ENCODE peak calls at places on chromosome 21, in ten cellular contexts. One of them, this sample, is unnamed.

GRCh38 chr21:29481641-29482040 is 182.9 kb downstream of the BACH1 start:
- DNase-seq in GM06990: no peak
- DNase-seq in HepG2: no peak
- DNase-seq in RWPE2: no peak
- DNase-seq in breast epithelium: no peak
- DNase-seq in CD8-positive, alpha-beta T cell: no peak
- DNase-seq in transverse colon: no peak
- DNase-seq in sigmoid colon: no peak
- DNase-seq in fibroblast of lung: peak; percentile 74
- DNase-seq in adrenal gland: no peak
- DNase-seq in this sample: peak; percentile 31

GRCh38 chr21:14739590-14739989 is 193.5 kb upstream of the SAMSN1 start:
- DNase-seq in breast epithelium: no peak
- DNase-seq in HepG2: no peak
- DNase-seq in fibroblast of lung: no peak
- DNase-seq in RWPE2: no peak
- DNase-seq in sigmoid colon: no peak
- DNase-seq in GM06990: no peak
- DNase-seq in adrenal gland: no peak
- DNase-seq in transverse colon: no peak
- DNase-seq in CD8-positive, alpha-beta T cell: no peak
- DNase-seq in this sample: no peak

GRCh38 chr21:33196956-33197374 is 32.8 kb upstream of the IFNAR2 start:
- DNase-seq in transverse colon: peak; percentile 63
- DNase-seq in RWPE2: no peak
- DNase-seq in CD8-positive, alpha-beta T cell: peak; percentile 55
- DNase-seq in adrenal gland: peak; percentile 81
- DNase-seq in sigmoid colon: peak; percentile 78
- DNase-seq in breast epithelium: no peak
- DNase-seq in HepG2: peak; percentile 60
- DNase-seq in GM06990: no peak
- DNase-seq in fibroblast of lung: peak; percentile 55
- DNase-seq in this sample: peak; percentile 77

GRCh38 chr21:33478858-33479678 is 706 bp downstream of the TMEM50B start:
- DNase-seq in fibroblast of lung: peak; percentile 27
- DNase-seq in HepG2: peak; percentile 10
- DNase-seq in GM06990: peak; percentile 46
- DNase-seq in RWPE2: no peak
- DNase-seq in sigmoid colon: no peak
- DNase-seq in adrenal gland: peak; percentile 55
- DNase-seq in transverse colon: peak; percentile 41
- DNase-seq in CD8-positive, alpha-beta T cell: peak; percentile 25
- DNase-seq in breast epithelium: no peak
- DNase-seq in this sample: peak; percentile 34

GRCh38 chr21:35428927-35429326 is 379.8 kb upstream of the RUNX1 start:
- DNase-seq in transverse colon: no peak
- DNase-seq in breast epithelium: no peak
- DNase-seq in adrenal gland: no peak
- DNase-seq in sigmoid colon: no peak
- DNase-seq in CD8-positive, alpha-beta T cell: no peak
- DNase-seq in GM06990: no peak
- DNase-seq in HepG2: no peak
- DNase-seq in RWPE2: no peak
- DNase-seq in fibroblast of lung: no peak
- DNase-seq in this sample: no peak

GRCh38 chr21:33687634-33688033 is 45.3 kb downstream of the ITSN1 start:
- DNase-seq in transverse colon: no peak
- DNase-seq in adrenal gland: no peak
- DNase-seq in GM06990: no peak
- DNase-seq in HepG2: peak; percentile 81
- DNase-seq in CD8-positive, alpha-beta T cell: no peak
- DNase-seq in RWPE2: no peak
- DNase-seq in breast epithelium: no peak
- DNase-seq in sigmoid colon: no peak
- DNase-seq in fibroblast of lung: no peak
- DNase-seq in this sample: no peak

GRCh38 chr21:36461277-36461917 is 18.5 kb downstream of the CLDN14 start:
- DNase-seq in fibroblast of lung: no peak
- DNase-seq in breast epithelium: no peak
- DNase-seq in CD8-positive, alpha-beta T cell: no peak
- DNase-seq in sigmoid colon: no peak
- DNase-seq in adrenal gland: no peak
- DNase-seq in HepG2: no peak
- DNase-seq in transverse colon: no peak
- DNase-seq in RWPE2: no peak
- DNase-seq in GM06990: no peak
- DNase-seq in this sample: no peak

GRCh38 chr21:16241500-16241963 is 511.8 kb downstream of the USP25 start:
- DNase-seq in sigmoid colon: no peak
- DNase-seq in RWPE2: no peak
- DNase-seq in breast epithelium: no peak
- DNase-seq in fibroblast of lung: no peak
- DNase-seq in transverse colon: no peak
- DNase-seq in HepG2: no peak
- DNase-seq in adrenal gland: no peak
- DNase-seq in CD8-positive, alpha-beta T cell: no peak
- DNase-seq in GM06990: no peak
- DNase-seq in this sample: no peak

GRCh38 chr21:37231247-37231645 is 35.9 kb downstream of the VPS26C start:
- DNase-seq in sigmoid colon: no peak
- DNase-seq in breast epithelium: no peak
- DNase-seq in GM06990: no peak
- DNase-seq in CD8-positive, alpha-beta T cell: no peak
- DNase-seq in transverse colon: no peak
- DNase-seq in fibroblast of lung: no peak
- DNase-seq in RWPE2: no peak
- DNase-seq in adrenal gland: no peak
- DNase-seq in HepG2: no peak
- DNase-seq in this sample: no peak

GRCh38 chr21:14583629-14584251 is 37.6 kb upstream of the SAMSN1 start:
- DNase-seq in fibroblast of lung: no peak
- DNase-seq in transverse colon: no peak
- DNase-seq in HepG2: no peak
- DNase-seq in breast epithelium: no peak
- DNase-seq in sigmoid colon: no peak
- DNase-seq in CD8-positive, alpha-beta T cell: no peak
- DNase-seq in RWPE2: no peak
- DNase-seq in GM06990: no peak
- DNase-seq in adrenal gland: no peak
- DNase-seq in this sample: no peak

GRCh38 chr21:45996311-45997204 is 15.0 kb downstream of the COL6A1 start:
- DNase-seq in fibroblast of lung: no peak
- DNase-seq in breast epithelium: peak; percentile 46
- DNase-seq in RWPE2: no peak
- DNase-seq in HepG2: no peak
- DNase-seq in transverse colon: no peak
- DNase-seq in CD8-positive, alpha-beta T cell: no peak
- DNase-seq in GM06990: no peak
- DNase-seq in sigmoid colon: peak; percentile 66
- DNase-seq in adrenal gland: peak; percentile 15
- DNase-seq in this sample: no peak

GRCh38 chr21:26597981-26598380 is 24.9 kb upstream of the CYYR1 start:
- DNase-seq in RWPE2: no peak
- DNase-seq in CD8-positive, alpha-beta T cell: no peak
- DNase-seq in fibroblast of lung: no peak
- DNase-seq in transverse colon: no peak
- DNase-seq in sigmoid colon: no peak
- DNase-seq in breast epithelium: no peak
- DNase-seq in HepG2: no peak
- DNase-seq in adrenal gland: no peak
- DNase-seq in GM06990: no peak
- DNase-seq in this sample: no peak

GRCh38 chr21:26637346-26637745 is 64.3 kb upstream of the CYYR1 start:
- DNase-seq in GM06990: no peak
- DNase-seq in breast epithelium: no peak
- DNase-seq in CD8-positive, alpha-beta T cell: no peak
- DNase-seq in adrenal gland: no peak
- DNase-seq in HepG2: no peak
- DNase-seq in RWPE2: no peak
- DNase-seq in transverse colon: no peak
- DNase-seq in fibroblast of lung: no peak
- DNase-seq in sigmoid colon: no peak
- DNase-seq in this sample: no peak

GRCh38 chr21:42171091-42172053 is 47.6 kb upstream of the ABCG1 start:
- DNase-seq in CD8-positive, alpha-beta T cell: no peak
- DNase-seq in breast epithelium: peak; percentile 52
- DNase-seq in transverse colon: peak; percentile 91
- DNase-seq in sigmoid colon: no peak
- DNase-seq in RWPE2: peak; percentile 86
- DNase-seq in GM06990: no peak
- DNase-seq in adrenal gland: peak; percentile 43
- DNase-seq in fibroblast of lung: no peak
- DNase-seq in HepG2: no peak
- DNase-seq in this sample: peak; percentile 37
- H3K4me3 ChIP-seq in CD8-positive, alpha-beta T cell: no peak overlapping the region
- H3K4me3 ChIP-seq in breast epithelium: no peak overlapping the region
- H3K4me3 ChIP-seq in transverse colon: no peak overlapping the region
- H3K4me3 ChIP-seq in sigmoid colon: no peak overlapping the region
- H3K4me3 ChIP-seq in RWPE2: no peak overlapping the region
- H3K4me3 ChIP-seq in GM06990: no peak overlapping the region
- H3K4me3 ChIP-seq in adrenal gland: no peak overlapping the region
- H3K4me3 ChIP-seq in fibroblast of lung: no peak overlapping the region
- H3K4me3 ChIP-seq in HepG2: no peak overlapping the region
- H3K4me3 ChIP-seq in this sample: no peak overlapping the region

GRCh38 chr21:18722193-18722592 is 318.6 kb upstream of the TMPRSS15 start:
- DNase-seq in CD8-positive, alpha-beta T cell: no peak
- DNase-seq in transverse colon: no peak
- DNase-seq in sigmoid colon: no peak
- DNase-seq in GM06990: no peak
- DNase-seq in HepG2: no peak
- DNase-seq in breast epithelium: no peak
- DNase-seq in fibroblast of lung: no peak
- DNase-seq in adrenal gland: no peak
- DNase-seq in RWPE2: no peak
- DNase-seq in this sample: no peak

GRCh38 chr21:18725653-18726052 is 322.1 kb upstream of the TMPRSS15 start:
- DNase-seq in breast epithelium: no peak
- DNase-seq in GM06990: no peak
- DNase-seq in transverse colon: no peak
- DNase-seq in sigmoid colon: no peak
- DNase-seq in CD8-positive, alpha-beta T cell: no peak
- DNase-seq in RWPE2: no peak
- DNase-seq in HepG2: no peak
- DNase-seq in fibroblast of lung: no peak
- DNase-seq in adrenal gland: no peak
- DNase-seq in this sample: no peak
- TF ChIP-seq CTCF in breast epithelium: no peak
- TF ChIP-seq CTCF in GM06990: no peak
- TF ChIP-seq CTCF in transverse colon: no peak
- TF ChIP-seq CTCF in sigmoid colon: no peak
- TF ChIP-seq CTCF in CD8-positive, alpha-beta T cell: no peak
- TF ChIP-seq CTCF in RWPE2: no peak
- TF ChIP-seq CTCF in HepG2: no peak
- TF ChIP-seq CTCF in fibroblast of lung: no peak
- TF ChIP-seq CTCF in adrenal gland: no peak
- TF ChIP-seq CTCF in this sample: no peak

DNA sequence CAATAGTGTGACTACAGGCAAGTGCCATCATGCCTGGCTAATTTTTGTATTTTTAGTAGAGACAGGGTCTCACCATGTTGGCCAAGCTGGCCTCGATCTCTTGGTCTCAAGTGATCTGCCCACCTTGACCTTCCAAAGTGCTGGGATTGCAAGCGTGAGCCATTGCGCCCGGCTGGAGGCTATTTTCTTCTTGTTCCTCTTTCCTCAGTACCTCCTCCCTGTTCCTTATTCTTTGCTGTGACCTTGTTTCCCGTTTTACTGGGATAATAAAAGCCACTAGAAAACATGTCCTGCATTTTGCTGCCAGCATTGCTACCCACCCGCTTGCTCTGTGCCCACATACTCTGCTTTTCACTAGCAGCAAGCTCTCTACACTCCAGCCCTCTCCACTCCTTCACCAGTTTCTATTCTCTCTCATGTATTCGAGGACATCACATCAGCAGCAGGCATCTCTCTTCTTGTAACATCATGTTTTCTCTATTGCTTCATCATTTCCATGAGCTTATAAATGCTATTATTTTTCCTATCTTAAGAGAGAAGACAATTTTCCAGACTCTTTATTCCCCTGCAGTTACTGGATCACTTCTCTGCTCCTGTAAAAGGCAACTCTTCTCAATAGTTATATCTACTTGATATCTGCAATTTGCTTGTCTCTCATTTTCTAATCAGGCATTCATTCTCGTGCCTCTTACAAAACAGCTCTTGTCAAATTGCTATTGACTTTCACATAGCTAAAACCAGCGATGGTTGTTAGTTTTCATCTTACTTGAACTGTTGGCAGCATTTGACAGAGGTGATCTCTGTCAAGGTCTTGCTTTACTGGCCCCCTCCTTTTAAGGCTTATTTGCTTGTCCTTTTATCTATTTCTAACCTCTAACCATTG is 34.5 kb upstream of the C21orf91 start:
- DNase-seq in RWPE2: no peak
- DNase-seq in adrenal gland: no peak
- DNase-seq in sigmoid colon: no peak
- DNase-seq in CD8-positive, alpha-beta T cell: no peak
- DNase-seq in GM06990: no peak
- DNase-seq in HepG2: no peak
- DNase-seq in transverse colon: no peak
- DNase-seq in fibroblast of lung: no peak
- DNase-seq in breast epithelium: no peak
- DNase-seq in this sample: no peak
- H3K4me3 ChIP-seq in RWPE2: no peak overlapping the region
- H3K4me3 ChIP-seq in adrenal gland: no peak overlapping the region
- H3K4me3 ChIP-seq in sigmoid colon: no peak overlapping the region
- H3K4me3 ChIP-seq in CD8-positive, alpha-beta T cell: no peak overlapping the region
- H3K4me3 ChIP-seq in GM06990: no peak overlapping the region
- H3K4me3 ChIP-seq in HepG2: no peak overlapping the region
- H3K4me3 ChIP-seq in transverse colon: no peak overlapping the region
- H3K4me3 ChIP-seq in fibroblast of lung: no peak overlapping the region
- H3K4me3 ChIP-seq in breast epithelium: no peak overlapping the region
- H3K4me3 ChIP-seq in this sample: no peak overlapping the region

GRCh38 chr21:30616125-30616524 is at the start of gene KRTAP20-1:
- DNase-seq in adrenal gland: no peak
- DNase-seq in CD8-positive, alpha-beta T cell: no peak
- DNase-seq in transverse colon: no peak
- DNase-seq in RWPE2: no peak
- DNase-seq in HepG2: no peak
- DNase-seq in GM06990: no peak
- DNase-seq in breast epithelium: no peak
- DNase-seq in sigmoid colon: no peak
- DNase-seq in fibroblast of lung: no peak
- DNase-seq in this sample: no peak

GRCh38 chr21:30615199-30615598 is 1.0 kb upstream of the KRTAP20-1 start:
- DNase-seq in GM06990: no peak
- DNase-seq in adrenal gland: no peak
- DNase-seq in HepG2: no peak
- DNase-seq in transverse colon: no peak
- DNase-seq in fibroblast of lung: no peak
- DNase-seq in sigmoid colon: no peak
- DNase-seq in breast epithelium: no peak
- DNase-seq in RWPE2: no peak
- DNase-seq in CD8-positive, alpha-beta T cell: no peak
- DNase-seq in this sample: no peak

GRCh38 chr21:30612132-30612531 is 1.6 kb downstream of the KRTAP6-1 start:
- DNase-seq in HepG2: no peak
- DNase-seq in transverse colon: no peak
- DNase-seq in CD8-positive, alpha-beta T cell: no peak
- DNase-seq in fibroblast of lung: no peak
- DNase-seq in breast epithelium: no peak
- DNase-seq in sigmoid colon: no peak
- DNase-seq in RWPE2: no peak
- DNase-seq in adrenal gland: no peak
- DNase-seq in GM06990: no peak
- DNase-seq in this sample: no peak

GRCh38 chr21:30613836-30614235 is at the start of gene KRTAP6-1:
- DNase-seq in HepG2: no peak
- DNase-seq in RWPE2: no peak
- DNase-seq in fibroblast of lung: no peak
- DNase-seq in CD8-positive, alpha-beta T cell: no peak
- DNase-seq in sigmoid colon: no peak
- DNase-seq in adrenal gland: no peak
- DNase-seq in breast epithelium: no peak
- DNase-seq in transverse colon: no peak
- DNase-seq in GM06990: no peak
- DNase-seq in this sample: no peak
- TF ChIP-seq CTCF in HepG2: no peak
- TF ChIP-seq CTCF in RWPE2: no peak
- TF ChIP-seq CTCF in fibroblast of lung: no peak
- TF ChIP-seq CTCF in CD8-positive, alpha-beta T cell: no peak
- TF ChIP-seq CTCF in sigmoid colon: no peak
- TF ChIP-seq CTCF in adrenal gland: no peak
- TF ChIP-seq CTCF in breast epithelium: no peak
- TF ChIP-seq CTCF in transverse colon: no peak
- TF ChIP-seq CTCF in GM06990: no peak
- TF ChIP-seq CTCF in this sample: no peak

This sample was measured in cardiac fibroblast.